ENCODE peak calls at places on chromosomes 5 and 9, in four cellular contexts. H is AG08395, M is lower lobe of right lung, B is SW 1271. W is an unnamed sample.

GRCh38 chr5:109318455-109319108 is 91.2 kb downstream of the PJA2 start:
- DNase-seq in B (no peak), M (no peak), H (no peak), W (no peak)

GRCh38 chr9:125106285-125106893 is 36.9 kb downstream of the SCAI start:
- DNase-seq in M (no peak), H (peak; percentile 20), B (no peak), W (peak; percentile 7)

GRCh38 chr9:136975624-136976023 is 1.7 kb upstream of the PTGDS start:
- DNase-seq in B (no peak), H (peak; percentile 62), M (peak; percentile 66), W (no peak)

GRCh38 chr9:135075234-135076142 is 12.0 kb upstream of the OLFM1 start:
- DNase-seq in M (peak; percentile 70), H (peak; percentile 76), B (peak; percentile 43), W (peak; percentile 20)

GRCh38 chr5:1565737-1566734 is 42.3 kb upstream of the LPCAT1 start:
- DNase-seq in H (no peak), B (no peak), M (no peak), W (no peak)

GRCh38 chr9:12497790-12498189 is 195.4 kb upstream of the TYRP1 start:
- DNase-seq in M (no peak), H (no peak), B (no peak), W (no peak)

GRCh38 chr9:80648336-80648735 is 1041.0 kb downstream of the TLE1 start:
- DNase-seq in B (no peak), M (no peak), H (no peak), W (peak; percentile 69)

GRCh38 chr5:96259211-96259772 is 173.8 kb downstream of the PCSK1 start:
- DNase-seq in B (no peak), M (no peak), H (peak; percentile 22), W (peak; percentile 67)

GRCh38 chr5:151694035-151694485 is 7.3 kb upstream of the SPARC start:
- DNase-seq in H (no peak), M (no peak), B (no peak), W (peak; percentile 72)

GRCh38 chr5:91787718-91788117 is 404.6 kb upstream of the ARRDC3 start:
- DNase-seq in M (no peak), B (no peak), H (no peak), W (peak; percentile 39)

GRCh38 chr9:2285411-2285810 is 270.3 kb downstream of the SMARCA2 start:
- DNase-seq in H (no peak), M (no peak), B (no peak), W (no peak)

W was measured in foreskin fibroblast.